ENCODE peak calls at places on chromosomes 13 and 19, in eight cellular contexts. One of them, this sample, is unnamed.

GRCh38 chr13:113059891-113060290 is 45.7 kb upstream of the F7 start:
- DNase-seq in NT2/D1: no peak
- DNase-seq in osteoblast: no peak
- DNase-seq in heart left ventricle: no peak
- DNase-seq in HCT116: no peak
- DNase-seq in A549: no peak
- DNase-seq in GM23248: no peak
- DNase-seq in mucosa of descending colon: no peak
- DNase-seq in this sample: no peak

GRCh38 chr19:46412034-46412982 is 1.1 kb downstream of the CCDC8 start:
- DNase-seq in NT2/D1: no peak
- DNase-seq in osteoblast: peak; percentile 47
- DNase-seq in heart left ventricle: no peak
- DNase-seq in HCT116: no peak
- DNase-seq in A549: no peak
- DNase-seq in GM23248: peak; percentile 31
- DNase-seq in mucosa of descending colon: no peak
- DNase-seq in this sample: no peak

GRCh38 chr13:29160862-29161261 is 340.7 kb downstream of the MTUS2 start:
- DNase-seq in NT2/D1: no peak
- DNase-seq in osteoblast: no peak
- DNase-seq in heart left ventricle: no peak
- DNase-seq in HCT116: no peak
- DNase-seq in A549: no peak
- DNase-seq in GM23248: no peak
- DNase-seq in mucosa of descending colon: no peak
- DNase-seq in this sample: no peak

GRCh38 chr13:33284916-33285315 is 639 bp downstream of the STARD13 start:
- DNase-seq in NT2/D1: no peak
- DNase-seq in osteoblast: no peak
- DNase-seq in heart left ventricle: no peak
- DNase-seq in HCT116: no peak
- DNase-seq in A549: no peak
- DNase-seq in GM23248: peak; percentile 69
- DNase-seq in mucosa of descending colon: no peak
- DNase-seq in this sample: no peak

GRCh38 chr19:40567040-40567749 is 9.5 kb upstream of the SHKBP1 start:
- DNase-seq in NT2/D1: no peak
- DNase-seq in osteoblast: peak; percentile 83
- DNase-seq in heart left ventricle: no peak
- DNase-seq in HCT116: no peak
- DNase-seq in A549: peak; percentile 48
- DNase-seq in GM23248: peak; percentile 38
- DNase-seq in mucosa of descending colon: no peak
- DNase-seq in this sample: no peak

GRCh38 chr13:44680746-44681355 is 104.7 kb upstream of the TSC22D1 start:
- DNase-seq in NT2/D1: no peak
- DNase-seq in osteoblast: peak; percentile 70
- DNase-seq in heart left ventricle: no peak
- DNase-seq in HCT116: no peak
- DNase-seq in A549: no peak
- DNase-seq in GM23248: no peak
- DNase-seq in mucosa of descending colon: no peak
- DNase-seq in this sample: no peak

GRCh38 chr13:72505376-72505775 is 222.1 kb downstream of the MZT1 start:
- DNase-seq in NT2/D1: no peak
- DNase-seq in osteoblast: no peak
- DNase-seq in heart left ventricle: no peak
- DNase-seq in HCT116: no peak
- DNase-seq in A549: no peak
- DNase-seq in GM23248: no peak
- DNase-seq in mucosa of descending colon: no peak
- DNase-seq in this sample: no peak

GRCh38 chr19:57633832-57634131 is 814 bp downstream of the ZNF211 start:
- DNase-seq in NT2/D1: no peak
- DNase-seq in osteoblast: no peak
- DNase-seq in heart left ventricle: no peak
- DNase-seq in HCT116: no peak
- DNase-seq in A549: no peak
- DNase-seq in GM23248: no peak
- DNase-seq in mucosa of descending colon: no peak
- DNase-seq in this sample: no peak

GRCh38 chr19:36819130-36819630 is 19.0 kb downstream of the ZNF790 start:
- DNase-seq in NT2/D1: no peak
- DNase-seq in osteoblast: no peak
- DNase-seq in heart left ventricle: no peak
- DNase-seq in HCT116: no peak
- DNase-seq in A549: no peak
- DNase-seq in GM23248: peak; percentile 9
- DNase-seq in mucosa of descending colon: no peak
- DNase-seq in this sample: no peak

GRCh38 chr13:26616126-26616525 is 58.6 kb downstream of the WASF3 start:
- DNase-seq in NT2/D1: no peak
- DNase-seq in osteoblast: peak; percentile 41
- DNase-seq in heart left ventricle: no peak
- DNase-seq in HCT116: no peak
- DNase-seq in A549: no peak
- DNase-seq in GM23248: peak; percentile 90
- DNase-seq in mucosa of descending colon: no peak
- DNase-seq in this sample: no peak

GRCh38 chr13:98796798-98797197 is 44.3 kb upstream of the SLC15A1 start:
- DNase-seq in NT2/D1: no peak
- DNase-seq in osteoblast: no peak
- DNase-seq in heart left ventricle: no peak
- DNase-seq in HCT116: no peak
- DNase-seq in A549: no peak
- DNase-seq in GM23248: no peak
- DNase-seq in mucosa of descending colon: no peak
- DNase-seq in this sample: no peak

GRCh38 chr13:99819962-99820361 is 151.6 kb downstream of the ZIC5 start:
- DNase-seq in NT2/D1: no peak
- DNase-seq in osteoblast: no peak
- DNase-seq in heart left ventricle: no peak
- DNase-seq in HCT116: no peak
- DNase-seq in A549: no peak
- DNase-seq in GM23248: no peak
- DNase-seq in mucosa of descending colon: no peak
- DNase-seq in this sample: no peak

GRCh38 chr19:51595776-51596175 is 24.7 kb downstream of the ZNF175 start:
- DNase-seq in NT2/D1: no peak
- DNase-seq in osteoblast: no peak
- DNase-seq in heart left ventricle: no peak
- DNase-seq in HCT116: no peak
- DNase-seq in A549: no peak
- DNase-seq in GM23248: no peak
- DNase-seq in mucosa of descending colon: no peak
- DNase-seq in this sample: no peak

GRCh38 chr13:25862156-25862555 is 189.7 kb downstream of the SHISA2 start:
- DNase-seq in NT2/D1: no peak
- DNase-seq in osteoblast: no peak
- DNase-seq in heart left ventricle: no peak
- DNase-seq in HCT116: no peak
- DNase-seq in A549: no peak
- DNase-seq in GM23248: no peak
- DNase-seq in mucosa of descending colon: no peak
- DNase-seq in this sample: no peak

GRCh38 chr19:6039541-6040225 is 61.7 kb upstream of the RANBP3 start:
- DNase-seq in NT2/D1: no peak
- DNase-seq in osteoblast: no peak
- DNase-seq in heart left ventricle: no peak
- DNase-seq in HCT116: no peak
- DNase-seq in A549: no peak
- DNase-seq in GM23248: no peak
- DNase-seq in mucosa of descending colon: no peak
- DNase-seq in this sample: no peak

GRCh38 chr19:18385359-18385674 is 641 bp upstream of the GDF15 start:
- DNase-seq in NT2/D1: no peak
- DNase-seq in osteoblast: no peak
- DNase-seq in heart left ventricle: no peak
- DNase-seq in HCT116: no peak
- DNase-seq in A549: no peak
- DNase-seq in GM23248: no peak
- DNase-seq in mucosa of descending colon: no peak
- DNase-seq in this sample: no peak

GRCh38 chr19:49338691-49339363 is 3.6 kb downstream of the CD37 start:
- DNase-seq in NT2/D1: peak; percentile 68
- DNase-seq in osteoblast: peak; percentile 85
- DNase-seq in heart left ventricle: peak; percentile 78
- DNase-seq in HCT116: no peak
- DNase-seq in A549: peak; percentile 54
- DNase-seq in GM23248: peak; percentile 55
- DNase-seq in mucosa of descending colon: peak; percentile 96
- DNase-seq in this sample: peak; percentile 96
- H3K4me1 ChIP-seq in NT2/D1: peaks cover 13% of the 10 kb centered on the region
- H3K4me1 ChIP-seq in osteoblast: peaks cover 8% of the 10 kb centered on the region
- H3K4me1 ChIP-seq in heart left ventricle: peaks cover 28% of the 10 kb centered on the region
- H3K4me1 ChIP-seq in HCT116: no peaks in the 10 kb centered on the region
- H3K4me1 ChIP-seq in A549: no peaks in the 10 kb centered on the region
- H3K4me1 ChIP-seq in GM23248: no peaks in the 10 kb centered on the region
- H3K4me1 ChIP-seq in mucosa of descending colon: peaks cover 19% of the 10 kb centered on the region
- H3K4me1 ChIP-seq in this sample: peaks cover 6% of the 10 kb centered on the region

DNA sequence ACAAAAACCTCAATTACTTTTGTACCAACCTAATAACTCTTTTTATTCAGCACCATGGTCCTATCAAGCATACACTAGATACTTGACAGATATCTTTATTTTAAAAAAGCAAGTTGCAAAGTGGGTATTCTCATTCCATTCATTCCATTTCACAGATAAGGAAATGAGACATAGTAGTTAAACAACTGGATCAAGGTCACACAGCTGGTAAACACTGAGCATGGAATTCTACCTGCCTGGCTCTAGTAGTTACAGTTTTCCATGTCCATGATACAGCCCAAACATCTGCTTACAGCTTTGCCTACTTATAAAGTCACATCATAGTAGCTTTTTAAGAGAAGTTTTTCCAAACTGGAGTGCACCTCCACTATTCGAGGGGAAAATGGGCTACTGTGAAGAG is 57.1 kb upstream of the SERTM1 start:
- DNase-seq in NT2/D1: no peak
- DNase-seq in osteoblast: no peak
- DNase-seq in heart left ventricle: no peak
- DNase-seq in HCT116: no peak
- DNase-seq in A549: no peak
- DNase-seq in GM23248: no peak
- DNase-seq in mucosa of descending colon: no peak
- DNase-seq in this sample: no peak
- H3K4me1 ChIP-seq in NT2/D1: no peaks in the 10 kb centered on the region
- H3K4me1 ChIP-seq in osteoblast: no peaks in the 10 kb centered on the region
- H3K4me1 ChIP-seq in heart left ventricle: no peaks in the 10 kb centered on the region
- H3K4me1 ChIP-seq in HCT116: no peaks in the 10 kb centered on the region
- H3K4me1 ChIP-seq in A549: no peaks in the 10 kb centered on the region
- H3K4me1 ChIP-seq in GM23248: no peaks in the 10 kb centered on the region
- H3K4me1 ChIP-seq in mucosa of descending colon: no peaks in the 10 kb centered on the region
- H3K4me1 ChIP-seq in this sample: no peaks in the 10 kb centered on the region

GRCh38 chr19:13979686-13980085 is 26.4 kb downstream of the RFX1 start:
- DNase-seq in NT2/D1: no peak
- DNase-seq in osteoblast: no peak
- DNase-seq in heart left ventricle: no peak
- DNase-seq in HCT116: no peak
- DNase-seq in A549: no peak
- DNase-seq in GM23248: no peak
- DNase-seq in mucosa of descending colon: no peak
- DNase-seq in this sample: no peak

GRCh38 chr19:13981467-13981866 is 24.7 kb downstream of the RFX1 start:
- DNase-seq in NT2/D1: no peak
- DNase-seq in osteoblast: peak; percentile 90
- DNase-seq in heart left ventricle: no peak
- DNase-seq in HCT116: no peak
- DNase-seq in A549: no peak
- DNase-seq in GM23248: no peak
- DNase-seq in mucosa of descending colon: no peak
- DNase-seq in this sample: no peak

GRCh38 chr19:13979224-13979623 is 26.9 kb downstream of the RFX1 start:
- DNase-seq in NT2/D1: no peak
- DNase-seq in osteoblast: no peak
- DNase-seq in heart left ventricle: no peak
- DNase-seq in HCT116: no peak
- DNase-seq in A549: no peak
- DNase-seq in GM23248: no peak
- DNase-seq in mucosa of descending colon: no peak
- DNase-seq in this sample: no peak

GRCh38 chr19:13981021-13981420 is 25.1 kb downstream of the RFX1 start:
- DNase-seq in NT2/D1: no peak
- DNase-seq in osteoblast: peak; percentile 19
- DNase-seq in heart left ventricle: no peak
- DNase-seq in HCT116: no peak
- DNase-seq in A549: no peak
- DNase-seq in GM23248: no peak
- DNase-seq in mucosa of descending colon: no peak
- DNase-seq in this sample: no peak

DNA sequence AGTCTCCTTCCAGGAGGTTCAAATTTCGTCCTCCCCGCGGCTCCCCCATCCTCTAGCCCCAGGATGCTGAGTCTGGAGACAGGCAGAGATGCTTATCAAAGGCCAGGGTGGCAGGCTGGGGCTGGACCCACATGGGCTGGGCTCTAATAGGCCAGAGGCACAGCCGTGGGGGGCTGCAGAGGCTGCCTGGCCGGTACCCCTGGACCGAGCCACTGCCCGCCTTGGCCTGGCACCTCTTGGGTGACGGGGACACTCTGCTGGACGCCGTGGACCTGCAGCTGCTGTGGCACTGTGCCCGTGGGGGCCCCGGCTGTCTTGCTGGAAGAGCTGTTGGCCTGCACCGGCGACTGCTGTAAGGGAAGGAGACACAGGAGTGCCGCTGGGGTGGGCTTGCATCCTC is 25.8 kb downstream of the RFX1 start:
- DNase-seq in NT2/D1: no peak
- DNase-seq in osteoblast: no peak
- DNase-seq in heart left ventricle: no peak
- DNase-seq in HCT116: no peak
- DNase-seq in A549: no peak
- DNase-seq in GM23248: no peak
- DNase-seq in mucosa of descending colon: no peak
- DNase-seq in this sample: no peak
- H3K4me1 ChIP-seq in NT2/D1: peaks cover 31% of the 10 kb centered on the region
- H3K4me1 ChIP-seq in osteoblast: no peaks in the 10 kb centered on the region
- H3K4me1 ChIP-seq in heart left ventricle: peaks cover 37% of the 10 kb centered on the region
- H3K4me1 ChIP-seq in HCT116: no peaks in the 10 kb centered on the region
- H3K4me1 ChIP-seq in A549: no peaks in the 10 kb centered on the region
- H3K4me1 ChIP-seq in GM23248: no peaks in the 10 kb centered on the region
- H3K4me1 ChIP-seq in mucosa of descending colon: peaks cover 7% of the 10 kb centered on the region
- H3K4me1 ChIP-seq in this sample: peaks cover 7% of the 10 kb centered on the region

DNA sequence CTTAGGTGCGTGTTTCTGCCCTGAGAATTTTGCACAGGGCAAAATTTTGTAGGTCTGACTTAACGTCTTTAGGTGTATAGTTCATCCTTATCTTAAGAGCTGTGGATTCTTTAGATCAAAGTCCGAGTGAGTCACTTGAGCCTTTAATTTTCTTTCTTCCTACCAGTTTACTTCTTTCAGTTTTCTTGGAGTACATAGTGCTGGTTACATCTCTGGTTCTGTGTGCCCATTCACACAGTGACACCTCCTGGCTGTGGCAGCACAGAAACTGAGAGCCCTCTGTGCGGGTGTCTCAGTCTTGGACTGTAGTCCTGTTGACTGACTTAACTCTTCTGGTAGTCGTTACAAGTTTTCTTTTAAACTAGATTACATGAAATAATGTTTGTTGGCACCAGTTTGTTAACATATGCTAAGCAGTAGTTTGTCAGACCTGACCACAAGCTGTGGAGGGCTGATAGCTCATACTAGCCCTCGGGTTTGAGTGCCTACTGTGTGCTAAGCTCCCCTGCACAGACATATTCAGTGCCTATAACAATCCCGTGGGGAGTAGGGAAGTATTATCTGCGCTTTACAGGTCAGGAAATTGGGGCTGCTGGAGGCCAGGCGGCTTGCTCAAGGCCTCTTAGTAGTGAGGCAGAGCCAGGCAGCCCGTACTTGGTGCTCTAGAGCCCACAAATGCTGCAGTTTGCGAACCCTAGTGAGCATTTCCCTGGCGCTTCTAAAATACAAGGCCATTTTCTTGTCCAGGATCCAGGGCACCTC is 1.6 kb downstream of the GATAD2A start:
- DNase-seq in NT2/D1: no peak
- DNase-seq in osteoblast: no peak
- DNase-seq in heart left ventricle: peak; percentile 46
- DNase-seq in HCT116: no peak
- DNase-seq in A549: peak; percentile 53
- DNase-seq in GM23248: peak; percentile 77
- DNase-seq in mucosa of descending colon: peak; percentile 72
- DNase-seq in this sample: peak; percentile 72
- H3K4me1 ChIP-seq in NT2/D1: peaks cover 19% of the 10 kb centered on the region
- H3K4me1 ChIP-seq in osteoblast: peaks cover 36% of the 10 kb centered on the region
- H3K4me1 ChIP-seq in heart left ventricle: peaks cover 59% of the 10 kb centered on the region
- H3K4me1 ChIP-seq in HCT116: peaks cover 39% of the 10 kb centered on the region
- H3K4me1 ChIP-seq in A549: peaks cover 32% of the 10 kb centered on the region
- H3K4me1 ChIP-seq in GM23248: peaks cover 62% of the 10 kb centered on the region
- H3K4me1 ChIP-seq in mucosa of descending colon: peaks cover 40% of the 10 kb centered on the region
- H3K4me1 ChIP-seq in this sample: peaks cover 5% of the 10 kb centered on the region